ENCODE peak calls at places on chromosomes 13 and 19, in seven cellular contexts. M is esophagus muscularis mucosa, S is GM23338, X is HCT116, O is GM12892, Q is Panc1, E is K562. P is an unnamed sample.

GRCh38 chr19:53892981-53893325 is 11.0 kb downstream of the PRKCG start:
- DNase-seq in E (peak; percentile 50), S (peak; percentile 87), Q (no peak), O (no peak), X (no peak), M (no peak), P (no peak)

GRCh38 chr19:41695745-41696144 is 7.7 kb upstream of the CEACAM7 start:
- DNase-seq in Q (no peak), S (no peak), X (no peak), E (no peak), O (no peak), M (no peak), P (no peak)

GRCh38 chr13:73187106-73187505 is 128.3 kb downstream of the KLF5 start:
- DNase-seq in O (no peak), M (no peak), X (no peak), S (no peak), Q (no peak), E (no peak), P (no peak)

GRCh38 chr19:33442706-33443105 is 69.2 kb downstream of the CEBPG start:
- DNase-seq in O (no peak), S (no peak), E (no peak), Q (no peak), X (no peak), M (no peak), P (no peak)

GRCh38 chr13:27534108-27534975 is 84.0 kb upstream of the MTIF3 start:
- DNase-seq in X (no peak), O (no peak), E (peak; percentile 18), M (peak; percentile 62), Q (no peak), S (no peak), P (no peak)

GRCh38 chr13:37375724-37376123 is 222.8 kb downstream of the POSTN start:
- DNase-seq in S (no peak), X (no peak), O (no peak), M (no peak), Q (no peak), E (no peak), P (no peak)

GRCh38 chr13:40064723-40065122 is 409.3 kb downstream of the COG6 start:
- DNase-seq in X (no peak), E (no peak), M (no peak), O (no peak), S (no peak), Q (no peak), P (no peak)

GRCh38 chr13:35771898-35772297 is 295.4 kb upstream of the MAB21L1 start:
- DNase-seq in E (no peak), S (peak; percentile 67), M (no peak), X (no peak), O (no peak), Q (no peak), P (no peak)

GRCh38 chr13:95154441-95154886 is 146.8 kb downstream of the ABCC4 start:
- DNase-seq in O (no peak), E (no peak), Q (no peak), S (no peak), M (no peak), X (no peak), P (no peak)

GRCh38 chr19:5554828-5555227 is 12.9 kb downstream of the TINCR start:
- DNase-seq in E (no peak), S (no peak), X (no peak), Q (no peak), M (no peak), O (no peak), P (no peak)

GRCh38 chr13:104011505-104012270 is 945.5 kb upstream of the SLC10A2 start:
- DNase-seq in E (no peak), Q (no peak), X (no peak), M (no peak), O (no peak), S (peak; percentile 13), P (no peak)

GRCh38 chr13:103104340-103104739 is 38.1 kb upstream of the SLC10A2 start:
- DNase-seq in O (no peak), S (peak; percentile 74), M (no peak), Q (no peak), E (no peak), X (no peak), P (no peak)

GRCh38 chr13:102654786-102655185 is 40.1 kb downstream of the METTL21C start:
- DNase-seq in M (no peak), X (no peak), E (no peak), O (no peak), S (no peak), Q (no peak), P (no peak)

GRCh38 chr13:54633461-54633860 is 1604.8 kb downstream of the OLFM4 start:
- DNase-seq in O (no peak), E (no peak), X (no peak), Q (no peak), M (no peak), S (no peak), P (no peak)

GRCh38 chr19:49338023-49338677 is 2.9 kb downstream of the CD37 start:
- DNase-seq in O (no peak), X (no peak), E (no peak), S (peak; percentile 74), Q (no peak), M (peak; percentile 86), P (no peak)

GRCh38 chr13:53238241-53238640 is 209.6 kb downstream of the OLFM4 start:
- DNase-seq in M (no peak), S (peak; percentile 10), X (no peak), Q (no peak), O (no peak), E (no peak), P (no peak)

GRCh38 chr13:47334173-47334572 is 437.3 kb upstream of the HTR2A start:
- DNase-seq in M (no peak), O (no peak), X (no peak), E (no peak), Q (no peak), S (no peak), P (no peak)

GRCh38 chr13:114319441-114319871 is 5.2 kb downstream of the CHAMP1 start:
- DNase-seq in Q (no peak), X (no peak), E (no peak), O (no peak), S (no peak), M (no peak), P (no peak)

GRCh38 chr13:53264751-53265150 is 236.1 kb downstream of the OLFM4 start:
- DNase-seq in M (no peak), E (no peak), S (no peak), O (no peak), Q (no peak), X (no peak), P (no peak)

GRCh38 chr13:83190020-83190419 is 692.3 kb downstream of the SLITRK1 start:
- DNase-seq in X (no peak), E (no peak), O (no peak), M (no peak), S (no peak), Q (no peak), P (no peak)

GRCh38 chr13:26558074-26558805 is 757 bp downstream of the WASF3 start:
- DNase-seq in M (no peak), S (peak; percentile 36), X (no peak), Q (no peak), E (no peak), O (no peak), P (peak; percentile 9)

DNA sequence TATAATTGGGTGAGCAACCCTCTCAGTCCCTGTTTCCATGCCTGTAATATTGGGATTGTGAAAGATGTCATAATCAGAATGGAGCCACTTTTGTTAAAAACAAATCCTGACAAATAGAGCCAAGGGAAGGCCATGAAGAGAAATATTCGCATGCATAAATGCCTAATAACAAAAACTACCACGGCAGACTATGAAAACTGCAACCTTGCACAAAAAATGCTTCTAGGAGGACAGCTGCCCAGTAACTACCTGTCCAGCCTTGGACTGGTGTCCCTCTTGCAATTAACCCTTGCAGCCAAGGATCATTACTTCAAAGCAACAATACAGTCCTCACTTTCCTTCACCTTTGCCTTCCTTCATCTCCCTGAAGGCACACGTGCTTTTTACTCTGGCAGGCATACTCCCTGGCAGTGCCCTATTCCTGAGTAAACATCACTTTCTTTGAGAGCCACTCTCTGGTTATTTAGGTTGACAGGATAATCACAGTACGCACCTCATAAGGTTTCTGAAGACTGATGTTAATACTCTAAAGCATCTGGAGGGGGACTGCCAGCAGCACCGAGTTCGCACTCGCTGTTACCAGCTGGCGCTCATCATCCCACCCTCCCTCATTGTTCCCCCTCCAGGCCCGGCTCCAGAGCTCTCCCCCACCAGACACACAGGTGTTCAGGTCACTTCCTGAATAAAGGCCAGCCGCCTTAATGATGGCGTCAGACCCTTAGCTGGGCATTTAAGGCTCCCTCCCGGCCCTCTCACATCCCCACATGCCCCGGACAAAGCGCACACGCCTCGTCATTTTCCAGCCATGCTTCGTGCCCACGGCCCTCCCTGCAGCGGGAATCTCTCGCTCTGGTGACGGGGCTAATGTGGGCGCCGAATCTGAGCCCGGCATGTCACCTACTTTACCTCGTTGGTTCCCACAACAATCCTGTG is 57.3 kb downstream of the CDADC1 start:
- DNase-seq in M (no peak), S (no peak), X (no peak), Q (no peak), O (no peak), E (no peak), P (no peak)
- TF ChIP-seq POLR2AphosphoS5 in M (no peak), S (no peak), X (no peak), Q (no peak), O (no peak), E (no peak), P (no peak)

DNA sequence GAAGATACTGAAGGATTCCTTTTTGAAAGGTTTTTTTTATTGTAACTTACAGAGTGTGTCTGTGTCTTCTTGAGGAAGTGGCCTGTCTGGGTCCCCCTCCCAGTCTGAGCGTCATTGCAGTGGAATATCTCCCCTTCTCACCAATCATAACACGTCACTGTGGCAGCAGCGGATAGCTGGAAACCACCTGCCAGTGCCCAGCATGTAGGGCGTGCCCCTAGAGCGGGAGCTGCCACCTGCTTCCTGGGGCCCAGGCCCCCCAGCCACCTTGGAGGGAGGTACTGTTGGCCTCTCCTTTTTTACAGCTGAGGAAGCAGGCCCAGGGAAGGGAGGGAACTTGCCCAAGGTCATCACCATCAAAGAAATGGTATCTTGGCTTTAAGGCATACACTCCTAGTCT is 4.6 kb upstream of the DNM2 start:
- DNase-seq in O (no peak), X (no peak), E (no peak), M (no peak), Q (no peak), S (no peak), P (no peak)
- TF ChIP-seq POLR2AphosphoS5 in O (no peak), X (no peak), E (no peak), M (no peak), Q (no peak), S (no peak), P (no peak)

GRCh38 chr19:13839193-13839937 is 37.6 kb upstream of the NANOS3 start:
- DNase-seq in X (no peak), M (peak; percentile 97), Q (no peak), S (peak; percentile 78), E (peak; percentile 89), O (peak; percentile 81), P (peak; percentile 76)
- TF ChIP-seq POLR2AphosphoS5 in X (peak; percentile 27), M (peak; percentile 91), Q (peak; percentile 11), S (no peak), E (peak; percentile 16), O (peak; percentile 81), P (peak; percentile 70)

GRCh38 chr13:44815507-44816074 is 173.7 kb downstream of the NUFIP1 start:
- DNase-seq in S (peak; percentile 62), M (no peak), O (no peak), E (no peak), X (peak; percentile 67), Q (no peak), P (no peak)
- TF ChIP-seq POLR2AphosphoS5 in S (no peak), M (peak; percentile 56), O (no peak), E (no peak), X (no peak), Q (no peak), P (no peak)

P was measured in GM12891.